ENCODE peak calls at places on chromosomes 2 and 18, in eight cellular contexts. D is M059J, W is Peyer's patch, Y is neuronal stem cell, A is caudate nucleus, L is AG08396, X is frontal cortex, P is fibroblast of lung. I is an unnamed sample.

GRCh38 chr2:26609839-26610277 is 31.3 kb downstream of the CIB4 start:
- DNase-seq in A (no peak), W (no peak), X (no peak), P (no peak), Y (no peak), L (no peak), D (no peak), I (no peak)

GRCh38 chr2:126910637-126911036 is 11.9 kb downstream of the TEX51 start:
- DNase-seq in X (no peak), D (no peak), P (no peak), Y (no peak), L (no peak), W (no peak), A (no peak), I (no peak)

GRCh38 chr2:102147935-102148334 is 5.4 kb downstream of the IL1R1 start:
- DNase-seq in L (no peak), X (no peak), W (no peak), A (no peak), P (no peak), Y (no peak), D (peak), I (no peak)

GRCh38 chr2:129160879-129161278 is 818.6 kb upstream of the RAB6C start:
- DNase-seq in D (no peak), Y (no peak), X (no peak), L (no peak), A (no peak), P (no peak), W (no peak), I (no peak)

GRCh38 chr2:136057023-136057801 is 60.7 kb downstream of the CXCR4 start:
- DNase-seq in X (no peak), W (no peak), D (no peak), L (no peak), A (no peak), P (no peak), Y (no peak), I (no peak)

GRCh38 chr2:186031229-186031628 is 292.6 kb downstream of the FSIP2 start:
- DNase-seq in W (no peak), D (no peak), Y (no peak), X (no peak), P (no peak), A (no peak), L (no peak), I (no peak)

GRCh38 chr18:29418136-29418535 is 1241.2 kb upstream of the CDH2 start:
- DNase-seq in P (peak), W (no peak), Y (no peak), A (no peak), X (no peak), L (no peak), D (peak), I (peak)

GRCh38 chr18:13245481-13246000 is 27.0 kb downstream of the LDLRAD4 start:
- DNase-seq in A (no peak), X (no peak), P (no peak), W (peak), Y (no peak), L (no peak), D (no peak), I (no peak)

GRCh38 chr2:56749152-56749752 is 565.5 kb downstream of the CCDC85A start:
- DNase-seq in D (peak), Y (peak), X (no peak), L (no peak), W (no peak), P (peak), A (no peak), I (peak)

GRCh38 chr2:99831772-99832171 is 310.6 kb downstream of the AFF3 start:
- DNase-seq in D (no peak), X (no peak), A (no peak), L (no peak), Y (no peak), W (no peak), P (no peak), I (no peak)

GRCh38 chr2:82089518-82089917 is 1785.0 kb upstream of the LRRTM1 start:
- DNase-seq in W (no peak), Y (no peak), X (no peak), L (no peak), D (no peak), P (no peak), A (no peak), I (no peak)

GRCh38 chr2:73291093-73291460 is 2.3 kb downstream of the EGR4 start:
- DNase-seq in W (peak), P (peak), L (peak), Y (peak), A (no peak), D (peak), X (peak), I (peak)

GRCh38 chr2:12412898-12413305 is 303.8 kb upstream of the TRIB2 start:
- DNase-seq in Y (no peak), A (no peak), D (peak), P (peak), W (no peak), X (no peak), L (no peak), I (no peak)

GRCh38 chr2:174005801-174006419 is 40.7 kb upstream of the SP3 start:
- DNase-seq in W (no peak), D (no peak), L (no peak), X (no peak), P (no peak), Y (no peak), A (no peak), I (no peak)

GRCh38 chr18:31498450-31499156 is 626 bp downstream of the DSG2 start:
- DNase-seq in W (peak), D (no peak), Y (peak), X (no peak), A (no peak), P (no peak), L (no peak), I (no peak)

GRCh38 chr2:105336786-105337121 is 586 bp upstream of the C2orf49 start:
- DNase-seq in D (no peak), W (no peak), Y (no peak), X (no peak), L (no peak), P (no peak), A (no peak), I (no peak)